ENCODE peak calls at places on chromosome 6, in four cellular contexts. P is frontal cortex, U is neural progenitor cell, E is hypothalamus. K is an unnamed sample.

GRCh38 chr6:129679250-129679649 is 30.7 kb downstream of the ARHGAP18 start:
- DNase-seq in P (no peak), E (no peak), U (no peak), K (no peak)

GRCh38 chr6:36075656-36076055 is 48.0 kb downstream of the MAPK14 start:
- DNase-seq in U (no peak), P (peak), E (no peak), K (no peak)

GRCh38 chr6:27667651-27668441 is 194.9 kb upstream of the ZNF184 start:
- DNase-seq in U (peak), P (no peak), E (no peak), K (no peak)

GRCh38 chr6:150924808-150925654 is 59.5 kb downstream of the MTHFD1L start:
- DNase-seq in U (no peak), E (no peak), P (no peak), K (no peak)

GRCh38 chr6:28488916-28489365 is 26.7 kb downstream of the GPX6 start:
- DNase-seq in P (no peak), E (no peak), U (peak), K (no peak)

GRCh38 chr6:5866547-5867051 is 140.1 kb downstream of the NRN1 start:
- DNase-seq in P (no peak), E (no peak), U (no peak), K (no peak)

GRCh38 chr6:80132942-80133517 is 26.6 kb downstream of the BCKDHB start:
- DNase-seq in U (peak), E (no peak), P (peak), K (peak)

GRCh38 chr6:146177785-146178184 is 148.9 kb downstream of the GRM1 start:
- DNase-seq in P (no peak), U (no peak), E (no peak), K (no peak)

GRCh38 chr6:129908858-129909257 is 47.7 kb upstream of the TMEM244 start:
- DNase-seq in U (no peak), E (no peak), P (no peak), K (no peak)

GRCh38 chr6:139888691-139889122 is 514.3 kb upstream of the CITED2 start:
- DNase-seq in U (peak), P (no peak), E (no peak), K (no peak)

GRCh38 chr6:125749112-125749863 is at the start of gene HEY2:
- DNase-seq in P (peak), E (peak), U (peak), K (peak)

GRCh38 chr6:161882196-161882595 is 608.3 kb upstream of the AGPAT4 start:
- DNase-seq in P (no peak), U (no peak), E (no peak), K (no peak)

GRCh38 chr6:5832621-5833107 is 174.1 kb downstream of the NRN1 start:
- DNase-seq in P (no peak), U (no peak), E (no peak), K (no peak)

GRCh38 chr6:140303218-140303949 is 928.9 kb upstream of the CITED2 start:
- DNase-seq in E (no peak), U (no peak), P (no peak), K (no peak)

GRCh38 chr6:33815854-33816253 is 12.1 kb upstream of the MLN start:
- DNase-seq in P (peak), U (peak), E (no peak), K (peak)

GRCh38 chr6:14876778-14877613 is 368.9 kb upstream of the JARID2 start:
- DNase-seq in P (no peak), U (no peak), E (no peak), K (no peak)

GRCh38 chr6:89997456-89998445 is 103.5 kb downstream of the GJA10 start:
- DNase-seq in U (no peak), E (no peak), P (no peak), K (no peak)

GRCh38 chr6:46410330-46410953 is 80.8 kb downstream of the RCAN2 start:
- DNase-seq in P (peak), U (peak), E (no peak), K (no peak)

GRCh38 chr6:19269341-19269898 is 567.8 kb upstream of the ID4 start:
- DNase-seq in U (no peak), E (no peak), P (no peak), K (no peak)

GRCh38 chr6:157755032-157755751 is 67.9 kb upstream of the SNX9 start:
- DNase-seq in E (no peak), P (no peak), U (peak), K (no peak)

GRCh38 chr6:121711472-121711871 is 276.0 kb downstream of the GJA1 start:
- DNase-seq in P (no peak), U (peak), E (no peak), K (no peak)

GRCh38 chr6:34143884-34144580 is 1.9 kb downstream of the GRM4 start:
- DNase-seq in U (peak), E (no peak), P (peak), K (peak)

GRCh38 chr6:170024940-170025339 is 265.9 kb downstream of the DLL1 start:
- DNase-seq in U (no peak), E (no peak), P (no peak), K (no peak)

GRCh38 chr6:6701864-6702263 is 113.3 kb downstream of the LY86 start:
- DNase-seq in E (no peak), U (no peak), P (no peak), K (no peak)

GRCh38 chr6:164107297-164107995 is 692.9 kb downstream of the QKI start:
- DNase-seq in P (no peak), U (no peak), E (no peak), K (no peak)

GRCh38 chr6:5693588-5693987 is 313.1 kb downstream of the NRN1 start:
- DNase-seq in P (no peak), E (no peak), U (no peak), K (no peak)

GRCh38 chr6:151409679-151410078 is 18.3 kb upstream of the ZBTB2 start:
- DNase-seq in E (no peak), U (no peak), P (no peak), K (no peak)

GRCh38 chr6:118892248-118893094 is 1.5 kb upstream of the ASF1A start:
- DNase-seq in E (no peak), U (no peak), P (no peak), K (no peak)

GRCh38 chr6:159968295-159969203 is at the start of gene IGF2R:
- DNase-seq in E (no peak), U (peak), P (peak), K (peak)

GRCh38 chr6:89834884-89835792 is 5.5 kb downstream of the CASP8AP2 start:
- DNase-seq in U (no peak), P (no peak), E (no peak), K (no peak)

GRCh38 chr6:20582586-20583446 is 48.6 kb downstream of the CDKAL1 start:
- DNase-seq in P (no peak), U (no peak), E (no peak), K (no peak)

GRCh38 chr6:30548375-30548774 is 7.9 kb downstream of the GNL1 start:
- DNase-seq in U (no peak), E (no peak), P (no peak), K (no peak)

GRCh38 chr6:138806889-138807288 is 11.0 kb downstream of the ECT2L start:
- DNase-seq in P (no peak), E (no peak), U (no peak), K (no peak)

GRCh38 chr6:73290435-73290834 is 27.4 kb upstream of the KHDC1 start:
- DNase-seq in U (no peak), P (no peak), E (no peak), K (no peak)

GRCh38 chr6:116111552-116112528 is 11.2 kb downstream of the NT5DC1 start:
- DNase-seq in E (no peak), U (peak), P (no peak), K (no peak)